ENCODE peak calls at places on chromosomes 12 and 14, in five cellular contexts. One of them, this sample, is unnamed. For H3K4me1, the result is how much of the 10 kb centered on the place peaks cover.

GRCh38 chr12:3262466-3262865 is 185.3 kb downstream of the TSPAN9 start:
- DNase-seq in CD8-positive, alpha-beta T cell: no peak
- DNase-seq in body of pancreas: no peak
- DNase-seq in endodermal cell: no peak
- DNase-seq in mucosa of descending colon: no peak
- DNase-seq in this sample: no peak

GRCh38 chr14:85366226-85366625 is 163.7 kb upstream of the FLRT2 start:
- DNase-seq in body of pancreas: no peak
- DNase-seq in CD8-positive, alpha-beta T cell: no peak
- DNase-seq in endodermal cell: no peak
- DNase-seq in mucosa of descending colon: no peak
- DNase-seq in this sample: no peak

GRCh38 chr14:101351769-101352168 is 209.5 kb upstream of the DIO3 start:
- DNase-seq in body of pancreas: no peak
- DNase-seq in mucosa of descending colon: peak
- DNase-seq in endodermal cell: peak
- DNase-seq in CD8-positive, alpha-beta T cell: no peak
- DNase-seq in this sample: no peak

GRCh38 chr12:121538699-121539061 is 42.1 kb downstream of the KDM2B start:
- DNase-seq in endodermal cell: peak
- DNase-seq in body of pancreas: peak
- DNase-seq in CD8-positive, alpha-beta T cell: no peak
- DNase-seq in mucosa of descending colon: peak
- DNase-seq in this sample: no peak

GRCh38 chr14:104162495-104162894 is 24.1 kb downstream of the KIF26A start:
- DNase-seq in endodermal cell: no peak
- DNase-seq in mucosa of descending colon: no peak
- DNase-seq in CD8-positive, alpha-beta T cell: no peak
- DNase-seq in body of pancreas: no peak
- DNase-seq in this sample: no peak

GRCh38 chr12:42023733-42024494 is 120.8 kb downstream of the GXYLT1 start:
- DNase-seq in mucosa of descending colon: peak
- DNase-seq in CD8-positive, alpha-beta T cell: peak
- DNase-seq in body of pancreas: peak
- DNase-seq in endodermal cell: peak
- DNase-seq in this sample: peak

GRCh38 chr12:9948606-9949286 is 16.6 kb upstream of the CLEC2A start:
- DNase-seq in body of pancreas: no peak
- DNase-seq in mucosa of descending colon: no peak
- DNase-seq in endodermal cell: no peak
- DNase-seq in CD8-positive, alpha-beta T cell: no peak
- DNase-seq in this sample: no peak

GRCh38 chr12:70919597-70920035 is 922 bp downstream of the PTPRR start:
- DNase-seq in endodermal cell: peak
- DNase-seq in CD8-positive, alpha-beta T cell: no peak
- DNase-seq in body of pancreas: no peak
- DNase-seq in mucosa of descending colon: no peak
- DNase-seq in this sample: no peak

GRCh38 chr12:75706786-75707605 is 195.6 kb upstream of the KRR1 start:
- DNase-seq in body of pancreas: no peak
- DNase-seq in mucosa of descending colon: no peak
- DNase-seq in CD8-positive, alpha-beta T cell: no peak
- DNase-seq in endodermal cell: no peak
- DNase-seq in this sample: no peak

GRCh38 chr12:1587927-1588573 is 6.3 kb downstream of the FBXL14 start:
- DNase-seq in CD8-positive, alpha-beta T cell: no peak
- DNase-seq in mucosa of descending colon: no peak
- DNase-seq in endodermal cell: no peak
- DNase-seq in body of pancreas: no peak
- DNase-seq in this sample: no peak

GRCh38 chr12:39440781-39441180 is 2.1 kb downstream of the KIF21A start:
- DNase-seq in body of pancreas: no peak
- DNase-seq in CD8-positive, alpha-beta T cell: no peak
- DNase-seq in mucosa of descending colon: no peak
- DNase-seq in endodermal cell: peak
- DNase-seq in this sample: no peak

GRCh38 chr12:124605869-124606774 is 38.7 kb upstream of the NCOR2 start:
- DNase-seq in CD8-positive, alpha-beta T cell: no peak
- DNase-seq in endodermal cell: peak
- DNase-seq in mucosa of descending colon: peak
- DNase-seq in body of pancreas: no peak
- DNase-seq in this sample: no peak

GRCh38 chr12:76611533-76611932 is 52.0 kb upstream of the OSBPL8 start:
- DNase-seq in mucosa of descending colon: no peak
- DNase-seq in body of pancreas: no peak
- DNase-seq in endodermal cell: no peak
- DNase-seq in CD8-positive, alpha-beta T cell: no peak
- DNase-seq in this sample: no peak

GRCh38 chr12:124386059-124386458 is 91.2 kb downstream of the RFLNA start:
- DNase-seq in body of pancreas: no peak
- DNase-seq in endodermal cell: no peak
- DNase-seq in mucosa of descending colon: no peak
- DNase-seq in CD8-positive, alpha-beta T cell: no peak
- DNase-seq in this sample: peak

GRCh38 chr14:92907316-92907911 is 15.5 kb upstream of the CHGA start:
- DNase-seq in mucosa of descending colon: no peak
- DNase-seq in body of pancreas: no peak
- DNase-seq in endodermal cell: no peak
- DNase-seq in CD8-positive, alpha-beta T cell: no peak
- DNase-seq in this sample: no peak

GRCh38 chr12:116277393-116278258 is at the start of gene MED13L:
- DNase-seq in mucosa of descending colon: peak
- DNase-seq in body of pancreas: peak
- DNase-seq in CD8-positive, alpha-beta T cell: peak
- DNase-seq in endodermal cell: peak
- DNase-seq in this sample: peak

GRCh38 chr14:56487090-56487667 is 92.4 kb upstream of the TMEM260 start:
- DNase-seq in body of pancreas: no peak
- DNase-seq in mucosa of descending colon: no peak
- DNase-seq in CD8-positive, alpha-beta T cell: no peak
- DNase-seq in endodermal cell: no peak
- DNase-seq in this sample: no peak

GRCh38 chr12:89760783-89761182 is 52.1 kb upstream of the ATP2B1 start:
- DNase-seq in body of pancreas: no peak
- DNase-seq in mucosa of descending colon: no peak
- DNase-seq in endodermal cell: no peak
- DNase-seq in CD8-positive, alpha-beta T cell: no peak
- DNase-seq in this sample: no peak

GRCh38 chr12:132560831-132561783 is 49.3 kb downstream of the LRCOL1 start:
- DNase-seq in endodermal cell: peak
- DNase-seq in CD8-positive, alpha-beta T cell: peak
- DNase-seq in mucosa of descending colon: peak
- DNase-seq in body of pancreas: peak
- DNase-seq in this sample: peak

GRCh38 chr12:31325524-31325875 is 450 bp downstream of the SINHCAF start:
- DNase-seq in mucosa of descending colon: peak
- DNase-seq in CD8-positive, alpha-beta T cell: no peak
- DNase-seq in body of pancreas: no peak
- DNase-seq in endodermal cell: no peak
- DNase-seq in this sample: peak

GRCh38 chr12:107634530-107634929 is 51.1 kb upstream of the PWP1 start:
- DNase-seq in endodermal cell: peak
- DNase-seq in body of pancreas: no peak
- DNase-seq in CD8-positive, alpha-beta T cell: no peak
- DNase-seq in mucosa of descending colon: no peak
- DNase-seq in this sample: no peak

GRCh38 chr14:24096545-24097181 is 2.6 kb downstream of the PCK2 start:
- DNase-seq in body of pancreas: no peak
- DNase-seq in mucosa of descending colon: no peak
- DNase-seq in CD8-positive, alpha-beta T cell: no peak
- DNase-seq in endodermal cell: no peak
- DNase-seq in this sample: no peak

GRCh38 chr14:97031530-97031929 is 234.3 kb downstream of the VRK1 start:
- DNase-seq in CD8-positive, alpha-beta T cell: no peak
- DNase-seq in body of pancreas: no peak
- DNase-seq in mucosa of descending colon: no peak
- DNase-seq in endodermal cell: no peak
- DNase-seq in this sample: no peak

GRCh38 chr14:97039717-97040363 is 242.7 kb downstream of the VRK1 start:
- DNase-seq in endodermal cell: no peak
- DNase-seq in mucosa of descending colon: no peak
- DNase-seq in CD8-positive, alpha-beta T cell: no peak
- DNase-seq in body of pancreas: no peak
- DNase-seq in this sample: no peak

GRCh38 chr14:97033556-97034081 is 236.4 kb downstream of the VRK1 start:
- DNase-seq in mucosa of descending colon: no peak
- DNase-seq in endodermal cell: peak
- DNase-seq in CD8-positive, alpha-beta T cell: no peak
- DNase-seq in body of pancreas: no peak
- DNase-seq in this sample: no peak

GRCh38 chr14:97036096-97036852 is 239.1 kb downstream of the VRK1 start:
- DNase-seq in CD8-positive, alpha-beta T cell: no peak
- DNase-seq in endodermal cell: no peak
- DNase-seq in body of pancreas: no peak
- DNase-seq in mucosa of descending colon: no peak
- DNase-seq in this sample: no peak
- H3K4me1 ChIP-seq in CD8-positive, alpha-beta T cell: under half
- H3K4me1 ChIP-seq in endodermal cell: under half
- H3K4me1 ChIP-seq in body of pancreas: under half
- H3K4me1 ChIP-seq in mucosa of descending colon: under half
- H3K4me1 ChIP-seq in this sample: under half

GRCh38 chr12:32534698-32535097 is 135.3 kb downstream of the FGD4 start:
- DNase-seq in endodermal cell: no peak
- DNase-seq in body of pancreas: no peak
- DNase-seq in mucosa of descending colon: no peak
- DNase-seq in CD8-positive, alpha-beta T cell: no peak
- DNase-seq in this sample: no peak

GRCh38 chr12:32532415-32532814 is 133.1 kb downstream of the FGD4 start:
- DNase-seq in endodermal cell: no peak
- DNase-seq in body of pancreas: no peak
- DNase-seq in mucosa of descending colon: no peak
- DNase-seq in CD8-positive, alpha-beta T cell: no peak
- DNase-seq in this sample: no peak

GRCh38 chr12:32532951-32533350 is 133.6 kb downstream of the FGD4 start:
- DNase-seq in endodermal cell: peak
- DNase-seq in CD8-positive, alpha-beta T cell: no peak
- DNase-seq in mucosa of descending colon: no peak
- DNase-seq in body of pancreas: no peak
- DNase-seq in this sample: no peak

GRCh38 chr12:32535260-32535999 is 136.1 kb downstream of the FGD4 start:
- DNase-seq in CD8-positive, alpha-beta T cell: no peak
- DNase-seq in body of pancreas: peak
- DNase-seq in endodermal cell: peak
- DNase-seq in mucosa of descending colon: peak
- DNase-seq in this sample: peak

GRCh38 chr12:32533971-32534590 is 134.7 kb downstream of the FGD4 start:
- DNase-seq in endodermal cell: no peak
- DNase-seq in body of pancreas: peak
- DNase-seq in CD8-positive, alpha-beta T cell: no peak
- DNase-seq in mucosa of descending colon: peak
- DNase-seq in this sample: peak
- H3K4me1 ChIP-seq in endodermal cell: under half
- H3K4me1 ChIP-seq in body of pancreas: half or more
- H3K4me1 ChIP-seq in CD8-positive, alpha-beta T cell: under half
- H3K4me1 ChIP-seq in mucosa of descending colon: under half
- H3K4me1 ChIP-seq in this sample: half or more

GRCh38 chr12:108727868-108728735 is 3.2 kb downstream of the CORO1C start:
- DNase-seq in mucosa of descending colon: no peak
- DNase-seq in body of pancreas: no peak
- DNase-seq in CD8-positive, alpha-beta T cell: no peak
- DNase-seq in endodermal cell: no peak
- DNase-seq in this sample: no peak
- H3K4me1 ChIP-seq in mucosa of descending colon: under half
- H3K4me1 ChIP-seq in body of pancreas: under half
- H3K4me1 ChIP-seq in CD8-positive, alpha-beta T cell: under half
- H3K4me1 ChIP-seq in endodermal cell: under half
- H3K4me1 ChIP-seq in this sample: half or more

GRCh38 chr12:111777345-111778045 is 10.8 kb downstream of the ALDH2 start:
- DNase-seq in CD8-positive, alpha-beta T cell: no peak
- DNase-seq in mucosa of descending colon: peak
- DNase-seq in body of pancreas: peak
- DNase-seq in endodermal cell: no peak
- DNase-seq in this sample: peak

GRCh38 chr12:111775205-111776193 is 8.8 kb downstream of the ALDH2 start:
- DNase-seq in body of pancreas: peak
- DNase-seq in CD8-positive, alpha-beta T cell: no peak
- DNase-seq in endodermal cell: peak
- DNase-seq in mucosa of descending colon: peak
- DNase-seq in this sample: peak

GRCh38 chr12:111780166-111780565 is 13.4 kb downstream of the ALDH2 start:
- DNase-seq in body of pancreas: no peak
- DNase-seq in CD8-positive, alpha-beta T cell: no peak
- DNase-seq in mucosa of descending colon: no peak
- DNase-seq in endodermal cell: no peak
- DNase-seq in this sample: no peak

GRCh38 chr12:111773801-111774551 is 7.2 kb downstream of the ALDH2 start:
- DNase-seq in mucosa of descending colon: peak
- DNase-seq in CD8-positive, alpha-beta T cell: no peak
- DNase-seq in endodermal cell: no peak
- DNase-seq in body of pancreas: peak
- DNase-seq in this sample: peak

GRCh38 chr12:111776836-111777344 is 10.2 kb downstream of the ALDH2 start:
- DNase-seq in CD8-positive, alpha-beta T cell: no peak
- DNase-seq in mucosa of descending colon: no peak
- DNase-seq in endodermal cell: no peak
- DNase-seq in body of pancreas: no peak
- DNase-seq in this sample: no peak
- H3K4me1 ChIP-seq in CD8-positive, alpha-beta T cell: under half
- H3K4me1 ChIP-seq in mucosa of descending colon: half or more
- H3K4me1 ChIP-seq in endodermal cell: under half
- H3K4me1 ChIP-seq in body of pancreas: half or more
- H3K4me1 ChIP-seq in this sample: under half

GRCh38 chr12:15776532-15776931 is 12.7 kb downstream of the EPS8 start:
- DNase-seq in mucosa of descending colon: no peak
- DNase-seq in endodermal cell: no peak
- DNase-seq in body of pancreas: no peak
- DNase-seq in CD8-positive, alpha-beta T cell: no peak
- DNase-seq in this sample: no peak

GRCh38 chr12:15778126-15778525 is 11.1 kb downstream of the EPS8 start:
- DNase-seq in endodermal cell: no peak
- DNase-seq in mucosa of descending colon: no peak
- DNase-seq in body of pancreas: no peak
- DNase-seq in CD8-positive, alpha-beta T cell: no peak
- DNase-seq in this sample: no peak

GRCh38 chr12:15774819-15775218 is 14.4 kb downstream of the EPS8 start:
- DNase-seq in CD8-positive, alpha-beta T cell: no peak
- DNase-seq in mucosa of descending colon: no peak
- DNase-seq in body of pancreas: no peak
- DNase-seq in endodermal cell: no peak
- DNase-seq in this sample: no peak

GRCh38 chr12:15779925-15780324 is 9.3 kb downstream of the EPS8 start:
- DNase-seq in mucosa of descending colon: no peak
- DNase-seq in endodermal cell: no peak
- DNase-seq in body of pancreas: no peak
- DNase-seq in CD8-positive, alpha-beta T cell: no peak
- DNase-seq in this sample: no peak

GRCh38 chr12:15777355-15778012 is 11.7 kb downstream of the EPS8 start:
- DNase-seq in body of pancreas: no peak
- DNase-seq in CD8-positive, alpha-beta T cell: no peak
- DNase-seq in mucosa of descending colon: no peak
- DNase-seq in endodermal cell: no peak
- DNase-seq in this sample: no peak
- H3K4me1 ChIP-seq in body of pancreas: under half
- H3K4me1 ChIP-seq in CD8-positive, alpha-beta T cell: under half
- H3K4me1 ChIP-seq in mucosa of descending colon: under half
- H3K4me1 ChIP-seq in endodermal cell: under half
- H3K4me1 ChIP-seq in this sample: under half

This sample was measured in heart right ventricle.